ENCODE peak calls at places on chromosomes 6 and 20, in eight cellular contexts. W is left lung; G is Caco-2; D is thyroid gland; U is psoas muscle; N is H9; C is breast epithelium; F is CD8-positive, alpha-beta memory T cell. S is an unnamed sample.

GRCh38 chr20:6590891-6591679 is 176.4 kb upstream of the BMP2 start:
- DNase-seq in G (no peak), N (no peak), C (no peak), F (no peak), D (no peak), U (no peak), W (no peak), S (no peak)

GRCh38 chr20:43751167-43752050 is 24.6 kb upstream of the GTSF1L start:
- DNase-seq in G (no peak), W (no peak), D (no peak), C (no peak), F (no peak), U (no peak), N (no peak), S (no peak)

GRCh38 chr20:6142348-6142993 is 19.6 kb upstream of the FERMT1 start:
- DNase-seq in N (no peak), W (no peak), D (peak; percentile 54), G (peak; percentile 54), F (no peak), C (no peak), U (no peak), S (no peak)

GRCh38 chr6:160139420-160139851 is 17.8 kb downstream of the SLC22A1 start:
- DNase-seq in U (no peak), G (no peak), C (no peak), F (no peak), D (no peak), N (no peak), W (no peak), S (no peak)

GRCh38 chr6:110878751-110879539 is 4.4 kb downstream of the AMD1 start:
- DNase-seq in G (no peak), N (no peak), U (no peak), W (no peak), D (no peak), C (no peak), F (peak; percentile 61), S (no peak)

GRCh38 chr6:159038914-159039884 is 5.6 kb downstream of the TAGAP start:
- DNase-seq in F (peak; percentile 56), N (no peak), C (no peak), W (no peak), D (no peak), U (no peak), G (no peak), S (no peak)

GRCh38 chr6:118400098-118400497 is 148.0 kb upstream of the PLN start:
- DNase-seq in D (no peak), C (no peak), U (no peak), W (no peak), N (no peak), G (no peak), F (no peak), S (no peak)

GRCh38 chr20:43971233-43971632 is 56.6 kb downstream of the TOX2 start:
- DNase-seq in U (no peak), F (no peak), W (no peak), C (no peak), N (no peak), D (no peak), G (peak; percentile 21), S (no peak)

GRCh38 chr20:34708621-34709043 is 4.5 kb downstream of the TP53INP2 start:
- DNase-seq in N (peak; percentile 64), W (peak; percentile 86), U (peak; percentile 74), D (peak; percentile 43), C (no peak), G (peak; percentile 81), F (peak; percentile 75), S (peak; percentile 56)

GRCh38 chr20:3250091-3250504 is 11.1 kb upstream of the SLC4A11 start:
- DNase-seq in G (peak; percentile 66), N (peak; percentile 90), D (peak; percentile 26), W (peak; percentile 58), F (peak; percentile 10), U (no peak), C (no peak), S (peak; percentile 34)

GRCh38 chr20:17558941-17559304 is 11.0 kb upstream of the DSTN start:
- DNase-seq in N (no peak), G (no peak), F (no peak), U (no peak), W (no peak), C (no peak), D (no peak), S (no peak)

GRCh38 chr6:6319947-6320811 is at the start of gene F13A1:
- DNase-seq in N (peak; percentile 71), F (no peak), W (peak; percentile 84), G (no peak), D (peak; percentile 29), U (peak; percentile 63), C (no peak), S (peak; percentile 19)

GRCh38 chr6:150142657-150143501 is at the start of gene PPP1R14C:
- DNase-seq in G (no peak), C (no peak), U (peak; percentile 75), F (no peak), W (peak; percentile 88), D (peak; percentile 83), N (peak; percentile 68), S (peak; percentile 26)

GRCh38 chr6:39465539-39465938 is 143.0 kb upstream of the KCNK16 start:
- DNase-seq in D (no peak), F (no peak), N (no peak), C (no peak), U (no peak), G (no peak), W (no peak), S (no peak)

GRCh38 chr6:116371384-116372209 is 850 bp downstream of the DSE start:
- DNase-seq in F (peak; percentile 49), G (peak; percentile 65), W (peak; percentile 90), C (peak; percentile 66), D (peak; percentile 62), U (peak; percentile 91), N (peak; percentile 84), S (peak; percentile 91)
- H3K4me1 ChIP-seq in F (peaks cover 18% of the 10 kb centered on the region), G (peaks cover 6% of the 10 kb centered on the region), W (peaks cover 9% of the 10 kb centered on the region), C (peaks cover 4% of the 10 kb centered on the region), D (no peaks in the 10 kb centered on the region), U (peaks cover 9% of the 10 kb centered on the region), N (no peaks in the 10 kb centered on the region), S (peaks cover 1% of the 10 kb centered on the region)

GRCh38 chr20:31559704-31560093 is 45.4 kb upstream of the ID1 start:
- DNase-seq in C (no peak), U (no peak), D (peak; percentile 29), W (no peak), N (no peak), F (no peak), G (no peak), S (no peak)

GRCh38 chr20:31564284-31564683 is 40.8 kb upstream of the ID1 start:
- DNase-seq in D (no peak), G (no peak), W (no peak), C (no peak), F (no peak), U (no peak), N (no peak), S (no peak)

GRCh38 chr20:31562241-31562640 is 42.8 kb upstream of the ID1 start:
- DNase-seq in N (no peak), D (no peak), F (no peak), U (no peak), G (no peak), C (no peak), W (no peak), S (peak; percentile 34)

GRCh38 chr20:31560094-31560899 is 44.8 kb upstream of the ID1 start:
- DNase-seq in G (peak; percentile 85), C (peak; percentile 68), D (peak; percentile 86), N (peak; percentile 82), U (peak; percentile 85), F (peak; percentile 79), W (peak; percentile 91), S (peak; percentile 86)

GRCh38 chr20:31560900-31561598 is 44.0 kb upstream of the ID1 start:
- DNase-seq in F (no peak), W (no peak), C (no peak), N (no peak), D (no peak), G (no peak), U (peak; percentile 68), S (peak; percentile 10)
- H3K4me1 ChIP-seq in F (peaks cover 12% of the 10 kb centered on the region), W (peaks cover 8% of the 10 kb centered on the region), C (peaks cover 9% of the 10 kb centered on the region), N (no peaks in the 10 kb centered on the region), D (peaks cover 18% of the 10 kb centered on the region), G (peaks cover 7% of the 10 kb centered on the region), U (peaks cover 32% of the 10 kb centered on the region), S (peaks cover 3% of the 10 kb centered on the region)

GRCh38 chr20:25490656-25491445 is 83.4 kb downstream of the GINS1 start:
- DNase-seq in W (peak; percentile 60), G (no peak), U (no peak), N (no peak), C (no peak), F (no peak), D (no peak), S (no peak)
- H3K4me1 ChIP-seq in W (no peaks in the 10 kb centered on the region), G (no peaks in the 10 kb centered on the region), U (no peaks in the 10 kb centered on the region), N (no peaks in the 10 kb centered on the region), C (no peaks in the 10 kb centered on the region), F (peaks cover 9% of the 10 kb centered on the region), D (no peaks in the 10 kb centered on the region), S (no peaks in the 10 kb centered on the region)

GRCh38 chr6:152180601-152181000 is 373.1 kb downstream of the ESR1 start:
- DNase-seq in D (no peak), G (no peak), C (no peak), F (no peak), N (no peak), W (no peak), U (no peak), S (no peak)
- H3K4me1 ChIP-seq in D (no peaks in the 10 kb centered on the region), G (no peaks in the 10 kb centered on the region), C (no peaks in the 10 kb centered on the region), F (peaks cover 40% of the 10 kb centered on the region), N (no peaks in the 10 kb centered on the region), W (no peaks in the 10 kb centered on the region), U (peaks cover 18% of the 10 kb centered on the region), S (no peaks in the 10 kb centered on the region)

S was measured in right cardiac atrium.